ENCODE peak calls at places on chromosomes 4 and X, in seven cellular contexts. One of them, this sample, is unnamed.

GRCh38 chr4:110164856-110165255 is 33.6 kb downstream of the ELOVL6 start:
- DNase-seq in A549: no peak
- DNase-seq in substantia nigra: no peak
- DNase-seq in cardiac muscle cell: no peak
- DNase-seq in PC-3: peak
- DNase-seq in suprapubic skin: no peak
- DNase-seq in CD8-positive, alpha-beta memory T cell: no peak
- DNase-seq in this sample: no peak

GRCh38 chr4:187414716-187415115 is 580.9 kb upstream of the ZFP42 start:
- DNase-seq in suprapubic skin: no peak
- DNase-seq in PC-3: no peak
- DNase-seq in CD8-positive, alpha-beta memory T cell: no peak
- DNase-seq in A549: no peak
- DNase-seq in cardiac muscle cell: no peak
- DNase-seq in substantia nigra: no peak
- DNase-seq in this sample: no peak

GRCh38 chr4:76896731-76897521 is 1.0 kb downstream of the SOWAHB start:
- DNase-seq in cardiac muscle cell: peak
- DNase-seq in A549: peak
- DNase-seq in CD8-positive, alpha-beta memory T cell: no peak
- DNase-seq in PC-3: peak
- DNase-seq in substantia nigra: no peak
- DNase-seq in suprapubic skin: no peak
- DNase-seq in this sample: peak

GRCh38 chrX:27276751-27277150 is 186.4 kb downstream of the PPP4R3C start:
- DNase-seq in CD8-positive, alpha-beta memory T cell: no peak
- DNase-seq in cardiac muscle cell: no peak
- DNase-seq in suprapubic skin: no peak
- DNase-seq in A549: no peak
- DNase-seq in substantia nigra: no peak
- DNase-seq in PC-3: no peak
- DNase-seq in this sample: no peak

GRCh38 chrX:45200741-45201234 is at the start of gene DIPK2B:
- DNase-seq in cardiac muscle cell: no peak
- DNase-seq in PC-3: no peak
- DNase-seq in A549: no peak
- DNase-seq in CD8-positive, alpha-beta memory T cell: no peak
- DNase-seq in suprapubic skin: no peak
- DNase-seq in substantia nigra: no peak
- DNase-seq in this sample: no peak

GRCh38 chr4:7979652-7979968 is 39.9 kb upstream of the AFAP1 start:
- DNase-seq in A549: no peak
- DNase-seq in substantia nigra: no peak
- DNase-seq in CD8-positive, alpha-beta memory T cell: no peak
- DNase-seq in PC-3: no peak
- DNase-seq in cardiac muscle cell: no peak
- DNase-seq in suprapubic skin: no peak
- DNase-seq in this sample: no peak

GRCh38 chr4:13340672-13341071 is 143.5 kb downstream of the RAB28 start:
- DNase-seq in A549: no peak
- DNase-seq in suprapubic skin: no peak
- DNase-seq in CD8-positive, alpha-beta memory T cell: no peak
- DNase-seq in cardiac muscle cell: no peak
- DNase-seq in PC-3: peak
- DNase-seq in substantia nigra: no peak
- DNase-seq in this sample: no peak

GRCh38 chr4:128571747-128572146 is 237.8 kb upstream of the JADE1 start:
- DNase-seq in A549: peak
- DNase-seq in cardiac muscle cell: peak
- DNase-seq in PC-3: peak
- DNase-seq in CD8-positive, alpha-beta memory T cell: no peak
- DNase-seq in suprapubic skin: no peak
- DNase-seq in substantia nigra: no peak
- DNase-seq in this sample: no peak

GRCh38 chrX:69050051-69050785 is 115.0 kb downstream of the PJA1 start:
- DNase-seq in suprapubic skin: no peak
- DNase-seq in PC-3: no peak
- DNase-seq in CD8-positive, alpha-beta memory T cell: no peak
- DNase-seq in substantia nigra: no peak
- DNase-seq in A549: no peak
- DNase-seq in cardiac muscle cell: no peak
- DNase-seq in this sample: no peak

GRCh38 chr4:86918539-86919072 is 16.2 kb upstream of the AFF1 start:
- DNase-seq in cardiac muscle cell: peak
- DNase-seq in A549: peak
- DNase-seq in substantia nigra: no peak
- DNase-seq in suprapubic skin: no peak
- DNase-seq in CD8-positive, alpha-beta memory T cell: no peak
- DNase-seq in PC-3: no peak
- DNase-seq in this sample: no peak

GRCh38 chrX:5051831-5052491 is 1176.7 kb downstream of the NLGN4X start:
- DNase-seq in A549: peak
- DNase-seq in substantia nigra: no peak
- DNase-seq in PC-3: peak
- DNase-seq in cardiac muscle cell: peak
- DNase-seq in CD8-positive, alpha-beta memory T cell: no peak
- DNase-seq in suprapubic skin: no peak
- DNase-seq in this sample: peak

GRCh38 chr4:107977966-107978705 is 11.6 kb upstream of the HADH start:
- DNase-seq in CD8-positive, alpha-beta memory T cell: no peak
- DNase-seq in A549: no peak
- DNase-seq in PC-3: no peak
- DNase-seq in substantia nigra: no peak
- DNase-seq in cardiac muscle cell: no peak
- DNase-seq in suprapubic skin: no peak
- DNase-seq in this sample: no peak

GRCh38 chr4:107977482-107977881 is 12.2 kb upstream of the HADH start:
- DNase-seq in cardiac muscle cell: no peak
- DNase-seq in substantia nigra: no peak
- DNase-seq in suprapubic skin: no peak
- DNase-seq in CD8-positive, alpha-beta memory T cell: no peak
- DNase-seq in PC-3: no peak
- DNase-seq in A549: no peak
- DNase-seq in this sample: no peak

GRCh38 chr4:107974523-107974922 is 15.2 kb upstream of the HADH start:
- DNase-seq in cardiac muscle cell: no peak
- DNase-seq in PC-3: no peak
- DNase-seq in substantia nigra: no peak
- DNase-seq in suprapubic skin: no peak
- DNase-seq in CD8-positive, alpha-beta memory T cell: no peak
- DNase-seq in A549: no peak
- DNase-seq in this sample: no peak

GRCh38 chr4:107978716-107979451 is 10.8 kb upstream of the HADH start:
- DNase-seq in suprapubic skin: no peak
- DNase-seq in PC-3: no peak
- DNase-seq in A549: no peak
- DNase-seq in cardiac muscle cell: no peak
- DNase-seq in CD8-positive, alpha-beta memory T cell: no peak
- DNase-seq in substantia nigra: no peak
- DNase-seq in this sample: peak
- H3K27ac ChIP-seq in suprapubic skin: no peak
- H3K27ac ChIP-seq in PC-3: no peak
- H3K27ac ChIP-seq in A549: no peak
- H3K27ac ChIP-seq in cardiac muscle cell: no peak
- H3K27ac ChIP-seq in CD8-positive, alpha-beta memory T cell: no peak
- H3K27ac ChIP-seq in substantia nigra: peak
- H3K27ac ChIP-seq in this sample: peak

GRCh38 chrX:21930986-21931385 is 9.5 kb upstream of the SMS start:
- DNase-seq in cardiac muscle cell: no peak
- DNase-seq in PC-3: no peak
- DNase-seq in substantia nigra: no peak
- DNase-seq in suprapubic skin: no peak
- DNase-seq in CD8-positive, alpha-beta memory T cell: no peak
- DNase-seq in A549: no peak
- DNase-seq in this sample: no peak

GRCh38 chrX:21926116-21926515 is 14.4 kb upstream of the SMS start:
- DNase-seq in cardiac muscle cell: peak
- DNase-seq in PC-3: peak
- DNase-seq in suprapubic skin: no peak
- DNase-seq in substantia nigra: no peak
- DNase-seq in A549: peak
- DNase-seq in CD8-positive, alpha-beta memory T cell: no peak
- DNase-seq in this sample: no peak

GRCh38 chrX:21932277-21932996 is 8.1 kb upstream of the SMS start:
- DNase-seq in PC-3: peak
- DNase-seq in CD8-positive, alpha-beta memory T cell: no peak
- DNase-seq in A549: peak
- DNase-seq in suprapubic skin: no peak
- DNase-seq in substantia nigra: no peak
- DNase-seq in cardiac muscle cell: peak
- DNase-seq in this sample: no peak

GRCh38 chrX:21929209-21929608 is 11.3 kb upstream of the SMS start:
- DNase-seq in substantia nigra: no peak
- DNase-seq in PC-3: no peak
- DNase-seq in cardiac muscle cell: peak
- DNase-seq in suprapubic skin: no peak
- DNase-seq in CD8-positive, alpha-beta memory T cell: no peak
- DNase-seq in A549: no peak
- DNase-seq in this sample: no peak

GRCh38 chrX:21926527-21927278 is 13.8 kb upstream of the SMS start:
- DNase-seq in CD8-positive, alpha-beta memory T cell: no peak
- DNase-seq in suprapubic skin: no peak
- DNase-seq in PC-3: peak
- DNase-seq in cardiac muscle cell: peak
- DNase-seq in substantia nigra: no peak
- DNase-seq in A549: peak
- DNase-seq in this sample: no peak
- H3K27ac ChIP-seq in CD8-positive, alpha-beta memory T cell: peak
- H3K27ac ChIP-seq in suprapubic skin: peak
- H3K27ac ChIP-seq in PC-3: peak
- H3K27ac ChIP-seq in cardiac muscle cell: no peak
- H3K27ac ChIP-seq in substantia nigra: no peak
- H3K27ac ChIP-seq in A549: peak
- H3K27ac ChIP-seq in this sample: no peak

GRCh38 chr4:82352825-82353370 is 20.9 kb downstream of the HNRNPD start:
- DNase-seq in A549: no peak
- DNase-seq in suprapubic skin: no peak
- DNase-seq in substantia nigra: no peak
- DNase-seq in PC-3: no peak
- DNase-seq in cardiac muscle cell: no peak
- DNase-seq in CD8-positive, alpha-beta memory T cell: no peak
- DNase-seq in this sample: no peak
- H3K27ac ChIP-seq in A549: no peak
- H3K27ac ChIP-seq in suprapubic skin: no peak
- H3K27ac ChIP-seq in substantia nigra: no peak
- H3K27ac ChIP-seq in PC-3: no peak
- H3K27ac ChIP-seq in cardiac muscle cell: peak
- H3K27ac ChIP-seq in CD8-positive, alpha-beta memory T cell: no peak
- H3K27ac ChIP-seq in this sample: no peak

DNA sequence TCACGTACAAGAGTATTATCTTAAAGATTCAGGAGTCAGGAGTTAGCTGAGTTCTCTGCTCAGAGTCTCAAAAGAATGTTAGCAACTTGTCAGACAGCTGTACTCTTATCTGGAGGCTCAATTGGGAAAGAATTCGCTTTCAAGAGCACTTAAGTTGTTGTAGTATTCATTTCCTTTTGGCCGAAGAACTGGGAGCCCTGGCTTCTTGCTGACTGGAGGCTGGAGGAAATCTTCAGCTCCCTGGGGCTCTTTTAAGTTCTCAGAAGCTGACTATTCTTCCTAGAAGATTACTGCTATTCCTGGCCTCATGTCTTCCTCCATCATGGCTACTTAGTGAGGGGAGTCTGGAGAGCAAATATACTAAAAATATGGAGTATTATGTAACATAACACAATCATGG is 587.2 kb downstream of the EPHA5 start:
- DNase-seq in CD8-positive, alpha-beta memory T cell: no peak
- DNase-seq in cardiac muscle cell: peak
- DNase-seq in substantia nigra: no peak
- DNase-seq in PC-3: no peak
- DNase-seq in suprapubic skin: no peak
- DNase-seq in A549: no peak
- DNase-seq in this sample: no peak
- H3K27ac ChIP-seq in CD8-positive, alpha-beta memory T cell: no peak
- H3K27ac ChIP-seq in cardiac muscle cell: peak
- H3K27ac ChIP-seq in substantia nigra: no peak
- H3K27ac ChIP-seq in PC-3: no peak
- H3K27ac ChIP-seq in suprapubic skin: no peak
- H3K27ac ChIP-seq in A549: no peak
- H3K27ac ChIP-seq in this sample: no peak

DNA sequence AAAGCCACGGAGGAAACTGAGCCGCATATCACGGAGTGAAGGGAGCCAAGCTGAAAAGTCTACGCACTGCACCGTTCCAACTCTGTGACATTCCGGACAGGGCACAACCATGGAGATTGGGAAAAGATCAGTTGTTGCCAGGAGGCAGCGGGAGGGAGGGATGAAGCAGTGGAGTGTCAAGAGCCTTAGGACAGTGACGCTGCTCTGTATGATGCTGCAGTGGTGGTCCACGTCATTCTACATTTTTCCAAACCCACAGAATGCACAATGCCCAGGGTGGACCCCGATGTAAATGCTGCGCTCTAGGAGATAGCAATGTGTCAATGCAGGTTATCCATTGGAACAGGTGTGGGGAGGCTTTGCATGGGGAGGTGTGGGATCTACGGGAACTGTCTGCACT is 7.5 kb upstream of the WFS1 start:
- DNase-seq in substantia nigra: no peak
- DNase-seq in cardiac muscle cell: no peak
- DNase-seq in CD8-positive, alpha-beta memory T cell: no peak
- DNase-seq in suprapubic skin: no peak
- DNase-seq in A549: no peak
- DNase-seq in PC-3: no peak
- DNase-seq in this sample: no peak
- H3K27ac ChIP-seq in substantia nigra: no peak
- H3K27ac ChIP-seq in cardiac muscle cell: no peak
- H3K27ac ChIP-seq in CD8-positive, alpha-beta memory T cell: no peak
- H3K27ac ChIP-seq in suprapubic skin: no peak
- H3K27ac ChIP-seq in A549: no peak
- H3K27ac ChIP-seq in PC-3: no peak
- H3K27ac ChIP-seq in this sample: no peak

DNA sequence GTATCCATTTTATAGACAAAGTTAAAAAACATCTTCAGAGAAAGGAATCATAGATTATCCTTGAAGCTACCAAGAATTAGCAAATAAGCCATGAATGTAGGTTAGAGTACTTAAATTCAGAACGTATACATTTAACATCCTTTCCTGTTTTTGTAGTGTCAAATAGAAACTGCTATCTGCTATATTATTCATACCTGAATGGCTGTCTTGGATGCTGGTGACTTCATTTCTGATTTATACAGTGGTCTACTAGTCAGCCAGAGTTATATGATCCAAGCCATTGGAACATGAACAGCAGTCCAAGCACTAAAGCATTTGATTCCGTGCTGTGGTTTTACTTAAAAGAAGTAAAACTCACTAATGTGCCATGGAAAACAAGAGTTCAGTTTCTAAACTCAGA is 58.3 kb upstream of the VSIG4 start:
- DNase-seq in A549: no peak
- DNase-seq in CD8-positive, alpha-beta memory T cell: no peak
- DNase-seq in suprapubic skin: no peak
- DNase-seq in substantia nigra: no peak
- DNase-seq in PC-3: no peak
- DNase-seq in cardiac muscle cell: no peak
- DNase-seq in this sample: no peak
- H3K27ac ChIP-seq in A549: no peak
- H3K27ac ChIP-seq in CD8-positive, alpha-beta memory T cell: no peak
- H3K27ac ChIP-seq in suprapubic skin: no peak
- H3K27ac ChIP-seq in substantia nigra: no peak
- H3K27ac ChIP-seq in PC-3: no peak
- H3K27ac ChIP-seq in cardiac muscle cell: no peak
- H3K27ac ChIP-seq in this sample: no peak